ENCODE peak calls at places on chromosomes 2 and 18, in six cellular contexts. S, W, L, D, U and Q are unnamed samples.

GRCh38 chr2:145744541-145745386 is 1224.8 kb upstream of the ZEB2 start:
- DNase-seq in S (no peak), W (no peak), L (no peak), D (no peak), U (peak; percentile 82), Q (no peak)

GRCh38 chr18:10424576-10425314 is 29.7 kb upstream of the APCDD1 start:
- DNase-seq in S (no peak), W (no peak), L (peak; percentile 69), D (no peak), U (no peak), Q (no peak)

GRCh38 chr2:15557947-15558346 is 3.2 kb downstream of the NBAS start:
- DNase-seq in S (no peak), W (no peak), L (no peak), D (no peak), U (no peak), Q (no peak)

GRCh38 chr2:207330912-207331311 is 165.2 kb upstream of the KLF7 start:
- DNase-seq in S (no peak), W (peak; percentile 29), L (no peak), D (no peak), U (peak; percentile 70), Q (peak; percentile 45)

GRCh38 chr2:194176134-194176533 is 1480.9 kb upstream of the SLC39A10 start:
- DNase-seq in S (no peak), W (no peak), L (peak; percentile 12), D (no peak), U (no peak), Q (no peak)

GRCh38 chr2:176680916-176681315 is 411.7 kb downstream of the MTX2 start:
- DNase-seq in S (no peak), W (no peak), L (no peak), D (no peak), U (no peak), Q (no peak)

GRCh38 chr18:73479472-73479871 is 611.7 kb upstream of the NETO1 start:
- DNase-seq in S (no peak), W (no peak), L (no peak), D (no peak), U (no peak), Q (no peak)

GRCh38 chr2:197207106-197207505 is 103.5 kb downstream of the ANKRD44 start:
- DNase-seq in S (no peak), W (no peak), L (no peak), D (no peak), U (no peak), Q (no peak)

GRCh38 chr2:120707816-120708215 is 27.9 kb upstream of the GLI2 start:
- DNase-seq in S (no peak), W (no peak), L (no peak), D (no peak), U (no peak), Q (no peak)

GRCh38 chr2:238497610-238498005 is 70.9 kb downstream of the ASB1 start:
- DNase-seq in S (no peak), W (no peak), L (no peak), D (no peak), U (no peak), Q (no peak)

GRCh38 chr2:197852127-197852526 is 47.7 kb downstream of the PLCL1 start:
- DNase-seq in S (no peak), W (no peak), L (no peak), D (no peak), U (no peak), Q (no peak)

GRCh38 chr18:39806519-39806918 is 2148.5 kb upstream of the PIK3C3 start:
- DNase-seq in S (no peak), W (no peak), L (no peak), D (no peak), U (no peak), Q (no peak)

GRCh38 chr18:57134564-57135211 is 12.2 kb upstream of the BOD1L2 start:
- DNase-seq in S (no peak), W (no peak), L (no peak), D (no peak), U (no peak), Q (no peak)

GRCh38 chr18:79924814-79925655 is 26.4 kb downstream of the SLC66A2 start:
- DNase-seq in S (peak; percentile 6), W (no peak), L (peak; percentile 82), D (no peak), U (no peak), Q (no peak)

GRCh38 chr2:144234115-144234772 is 285.7 kb downstream of the ZEB2 start:
- DNase-seq in S (no peak), W (no peak), L (no peak), D (no peak), U (no peak), Q (no peak)

GRCh38 chr2:238158807-238159539 is at the start of gene ERFE:
- DNase-seq in S (peak; percentile 47), W (peak; percentile 75), L (peak; percentile 11), D (peak; percentile 55), U (no peak), Q (peak; percentile 85)

GRCh38 chr2:181764095-181764963 is 84.0 kb upstream of the NEUROD1 start:
- DNase-seq in S (no peak), W (no peak), L (no peak), D (no peak), U (no peak), Q (no peak)

GRCh38 chr2:158967114-158967730 is 1.2 kb upstream of the TANC1 start:
- DNase-seq in S (peak; percentile 17), W (no peak), L (peak; percentile 36), D (no peak), U (no peak), Q (no peak)

GRCh38 chr2:126643431-126643830 is 12.5 kb upstream of the GYPC start:
- DNase-seq in S (no peak), W (no peak), L (no peak), D (no peak), U (no peak), Q (no peak)

GRCh38 chr18:28690836-28691835 is 514.2 kb upstream of the CDH2 start:
- DNase-seq in S (no peak), W (no peak), L (no peak), D (no peak), U (no peak), Q (no peak)

GRCh38 chr2:71129891-71130324 is at the start of gene MCEE:
- DNase-seq in S (peak; percentile 92), W (peak; percentile 93), L (peak; percentile 89), D (no peak), U (no peak), Q (peak; percentile 88)
- TF ChIP-seq CTCF in S (no peak), W (no peak), L (no peak), D (no peak), U (no peak), Q (no peak)

GRCh38 chr18:35378206-35378795 is 1.2 kb upstream of the ZNF396 start:
- DNase-seq in S (no peak), W (no peak), L (no peak), D (no peak), U (no peak), Q (no peak)
- TF ChIP-seq CTCF in S (no peak), W (no peak), L (no peak), D (no peak), U (no peak), Q (no peak)

GRCh38 chr18:75161629-75162028 is 47.3 kb downstream of the PTGR3 start:
- DNase-seq in S (peak; percentile 56), W (peak; percentile 38), L (no peak), D (no peak), U (no peak), Q (peak; percentile 34)
- TF ChIP-seq CTCF in S (no peak), W (peak; percentile 21), L (no peak), D (no peak), U (no peak), Q (no peak)

DNA sequence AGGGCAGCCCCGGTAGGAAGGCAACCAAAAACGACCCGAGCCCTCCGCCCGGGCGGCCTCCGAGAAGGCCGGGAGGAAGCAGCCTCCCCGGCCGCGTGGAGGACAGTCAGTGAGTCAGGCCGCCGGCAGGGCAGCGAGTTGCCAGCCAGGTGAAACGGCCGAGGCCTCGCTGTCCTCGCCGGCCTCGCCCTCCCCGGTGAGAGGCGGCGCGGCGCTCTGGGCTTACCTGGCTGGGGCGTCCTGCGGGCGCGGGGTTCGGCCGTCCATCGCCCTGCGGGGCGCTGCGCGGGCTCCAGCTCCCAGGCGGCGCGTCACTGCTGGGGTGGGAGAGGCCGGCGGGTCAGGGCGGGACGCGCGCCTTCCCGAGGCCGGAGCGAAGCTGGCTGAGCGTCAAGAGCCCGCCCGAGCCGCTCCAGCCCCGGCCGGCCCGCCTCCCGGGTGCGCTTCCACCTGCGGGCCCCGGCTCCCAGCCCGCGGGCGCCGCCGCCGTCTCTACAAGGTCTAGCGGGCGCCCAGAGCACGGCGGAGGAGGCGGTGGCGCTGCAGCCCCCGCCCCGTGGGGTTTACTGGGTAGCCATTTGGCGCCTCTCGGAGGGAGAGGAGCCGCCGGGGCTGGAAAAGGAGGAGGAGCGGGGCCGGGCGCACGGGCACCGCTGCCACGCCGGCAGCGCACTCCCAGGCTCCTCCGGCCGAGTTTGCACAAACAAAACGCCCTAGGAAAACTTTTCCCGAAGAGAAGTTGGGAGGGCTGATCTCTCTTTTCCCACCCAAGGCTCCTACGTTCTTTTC is 499 bp downstream of the COBLL1 start:
- DNase-seq in S (peak; percentile 81), W (peak; percentile 43), L (peak; percentile 81), D (no peak), U (no peak), Q (peak; percentile 64)
- TF ChIP-seq CTCF in S (peak; percentile 15), W (no peak), L (no peak), D (no peak), U (peak; percentile 33), Q (peak; percentile 32)